ENCODE peak calls at places on chromosomes 5 and 9, in seven cellular contexts. F, K, I, H, G, U and R are unnamed samples.

GRCh38 chr5:65695896-65696295 is 26.0 kb downstream of the SGTB start:
- DNase-seq in F (no peak), K (no peak), I (no peak), H (no peak), G (no peak), U (no peak), R (no peak)

GRCh38 chr9:23554691-23555090 is 271.3 kb downstream of the ELAVL2 start:
- DNase-seq in F (no peak), K (no peak), I (no peak), H (no peak), G (no peak), U (no peak), R (no peak)

GRCh38 chr5:167633931-167634341 is 657.5 kb upstream of the WWC1 start:
- DNase-seq in F (no peak), K (no peak), I (no peak), H (no peak), G (no peak), U (no peak), R (no peak)

GRCh38 chr9:7671847-7672246 is 127.7 kb downstream of the DMAC1 start:
- DNase-seq in F (no peak), K (no peak), I (no peak), H (no peak), G (no peak), U (no peak), R (no peak)

GRCh38 chr5:41213340-41213739 is at the start of gene C6:
- DNase-seq in F (no peak), K (no peak), I (no peak), H (no peak), G (no peak), U (no peak), R (no peak)

GRCh38 chr5:139772392-139772791 is 23.2 kb upstream of the PSD2 start:
- DNase-seq in F (no peak), K (no peak), I (no peak), H (no peak), G (no peak), U (no peak), R (no peak)

GRCh38 chr9:110432253-110432652 is 94.6 kb upstream of the TXNDC8 start:
- DNase-seq in F (no peak), K (no peak), I (no peak), H (no peak), G (no peak), U (no peak), R (no peak)

GRCh38 chr5:65483474-65484346 is 2.0 kb upstream of the ADAMTS6 start:
- DNase-seq in F (no peak), K (no peak), I (no peak), H (peak), G (no peak), U (no peak), R (no peak)

GRCh38 chr9:86706391-86706790 is 240.9 kb downstream of the GAS1 start:
- DNase-seq in F (no peak), K (no peak), I (no peak), H (no peak), G (no peak), U (no peak), R (no peak)

GRCh38 chr5:10556331-10556807 is 7.5 kb upstream of the ANKRD33B start:
- DNase-seq in F (peak), K (no peak), I (no peak), H (no peak), G (no peak), U (no peak), R (no peak)

GRCh38 chr9:114499528-114499927 is 5.7 kb downstream of the WHRN start:
- DNase-seq in F (no peak), K (no peak), I (no peak), H (no peak), G (no peak), U (no peak), R (no peak)

GRCh38 chr9:16268037-16269010 is 602.1 kb downstream of the BNC2 start:
- DNase-seq in F (no peak), K (peak), I (no peak), H (no peak), G (no peak), U (no peak), R (no peak)

GRCh38 chr9:117178596-117179111 is 236.2 kb downstream of the ASTN2 start:
- DNase-seq in F (no peak), K (no peak), I (no peak), H (no peak), G (no peak), U (no peak), R (no peak)

GRCh38 chr9:69495331-69495730 is 170.3 kb downstream of the ENTREP1 start:
- DNase-seq in F (no peak), K (no peak), I (no peak), H (no peak), G (no peak), U (peak), R (no peak)

GRCh38 chr9:127730799-127731410 is 4.2 kb downstream of the TOR2A start:
- DNase-seq in F (no peak), K (peak), I (peak), H (no peak), G (no peak), U (peak), R (no peak)

GRCh38 chr5:148482196-148482595 is 98.4 kb downstream of the FBXO38 start:
- DNase-seq in F (no peak), K (no peak), I (no peak), H (no peak), G (no peak), U (no peak), R (no peak)

GRCh38 chr5:43042176-43042625 is 2.1 kb upstream of the ANXA2R start:
- DNase-seq in F (peak), K (peak), I (peak), H (peak), G (peak), U (peak), R (peak)

GRCh38 chr9:29999645-30000044 is 2384.8 kb upstream of the ACO1 start:
- DNase-seq in F (no peak), K (no peak), I (no peak), H (no peak), G (no peak), U (no peak), R (no peak)

GRCh38 chr5:59079622-59080620 is 497.0 kb downstream of the RAB3C start:
- DNase-seq in F (no peak), K (no peak), I (no peak), H (no peak), G (no peak), U (no peak), R (no peak)

GRCh38 chr9:135810806-135811575 is 96.4 kb downstream of the CAMSAP1 start:
- DNase-seq in F (no peak), K (no peak), I (no peak), H (no peak), G (no peak), U (no peak), R (no peak)

GRCh38 chr5:29469581-29469980 is 1723.9 kb upstream of the CDH6 start:
- DNase-seq in F (no peak), K (no peak), I (no peak), H (no peak), G (no peak), U (no peak), R (no peak)

GRCh38 chr5:154654484-154655375 is 100.4 kb upstream of the LARP1 start:
- DNase-seq in F (no peak), K (no peak), I (no peak), H (no peak), G (no peak), U (no peak), R (no peak)

GRCh38 chr9:3441197-3441816 is 84.5 kb downstream of the RFX3 start:
- DNase-seq in F (peak), K (peak), I (no peak), H (peak), G (no peak), U (no peak), R (no peak)

GRCh38 chr9:125755340-125755739 is 8.2 kb downstream of the PBX3 start:
- DNase-seq in F (no peak), K (no peak), I (no peak), H (no peak), G (no peak), U (no peak), R (no peak)

GRCh38 chr9:78685471-78685870 is 388.5 kb downstream of the PSAT1 start:
- DNase-seq in F (no peak), K (no peak), I (no peak), H (no peak), G (no peak), U (no peak), R (no peak)

GRCh38 chr5:146732966-146733365 is 145.6 kb downstream of the PPP2R2B start:
- DNase-seq in F (no peak), K (no peak), I (no peak), H (no peak), G (no peak), U (no peak), R (no peak)

GRCh38 chr9:13942695-13943094 is 371.2 kb downstream of the NFIB start:
- DNase-seq in F (peak), K (no peak), I (no peak), H (no peak), G (no peak), U (no peak), R (no peak)

GRCh38 chr5:156532921-156533320 is 206.0 kb downstream of the SGCD start:
- DNase-seq in F (no peak), K (no peak), I (no peak), H (no peak), G (no peak), U (no peak), R (no peak)

GRCh38 chr5:138844812-138845513 is 30.2 kb downstream of the LRRTM2 start:
- DNase-seq in F (no peak), K (no peak), I (no peak), H (no peak), G (no peak), U (no peak), R (no peak)

GRCh38 chr9:89986190-89986589 is 381.4 kb downstream of the GADD45G start:
- DNase-seq in F (no peak), K (no peak), I (no peak), H (no peak), G (no peak), U (no peak), R (no peak)

GRCh38 chr5:105428461-105429129 is 1866.0 kb upstream of the NUDT12 start:
- DNase-seq in F (no peak), K (no peak), I (no peak), H (no peak), G (no peak), U (no peak), R (no peak)

GRCh38 chr9:131837316-131837715 is 97.4 kb upstream of the RAPGEF1 start:
- DNase-seq in F (peak), K (peak), I (peak), H (no peak), G (peak), U (no peak), R (no peak)

GRCh38 chr5:150320048-150320555 is 17.4 kb upstream of the ARSI start:
- DNase-seq in F (peak), K (peak), I (peak), H (no peak), G (no peak), U (no peak), R (peak)

GRCh38 chr5:83066548-83067110 is 10.6 kb downstream of the TMEM167A start:
- DNase-seq in F (no peak), K (no peak), I (no peak), H (no peak), G (no peak), U (no peak), R (no peak)

GRCh38 chr9:34985311-34985899 is 4.1 kb upstream of the DNAJB5 start:
- DNase-seq in F (peak), K (peak), I (no peak), H (peak), G (peak), U (peak), R (peak)

GRCh38 chr9:37503736-37504135 is 18.0 kb downstream of the POLR1E start:
- DNase-seq in F (no peak), K (no peak), I (peak), H (no peak), G (no peak), U (no peak), R (no peak)

GRCh38 chr9:120109242-120109641 is 470.7 kb downstream of the CDK5RAP2 start:
- DNase-seq in F (peak), K (peak), I (no peak), H (peak), G (no peak), U (no peak), R (no peak)
- TF ChIP-seq CTCF in F (no peak), K (no peak), I (no peak), H (peak), G (no peak), U (no peak), R (no peak)

GRCh38 chr5:141882594-141883183 is 4.5 kb upstream of the PCDH1 start:
- DNase-seq in F (no peak), K (no peak), I (peak), H (no peak), G (no peak), U (no peak), R (no peak)

GRCh38 chr5:141880961-141881801 is 3.0 kb upstream of the PCDH1 start:
- DNase-seq in F (no peak), K (peak), I (peak), H (no peak), G (peak), U (peak), R (no peak)

GRCh38 chr5:141881886-141882285 is 3.7 kb upstream of the PCDH1 start:
- DNase-seq in F (no peak), K (no peak), I (peak), H (no peak), G (no peak), U (no peak), R (no peak)

GRCh38 chr5:141883184-141883947 is 5.2 kb upstream of the PCDH1 start:
- DNase-seq in F (no peak), K (peak), I (peak), H (no peak), G (peak), U (no peak), R (no peak)

DNA sequence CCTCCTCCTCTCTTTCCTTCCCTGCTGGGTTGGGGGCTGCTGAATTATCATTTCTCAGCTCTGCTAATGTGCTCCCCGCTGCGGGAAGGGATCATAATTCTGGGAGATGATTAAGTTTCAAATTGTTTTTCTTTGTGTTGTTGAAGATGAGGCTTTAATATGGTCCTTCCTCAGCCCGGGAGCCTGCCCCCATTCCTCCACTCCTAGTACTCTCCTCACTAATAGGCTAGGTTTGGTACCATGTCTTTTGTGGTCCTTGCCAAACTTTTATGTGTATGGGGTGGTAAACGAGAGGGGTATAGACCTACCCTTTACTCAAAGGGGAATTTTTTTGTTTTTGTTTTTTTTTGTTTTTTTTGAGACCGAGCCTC is 5.7 kb upstream of the PCDH1 start:
- DNase-seq in F (no peak), K (no peak), I (no peak), H (no peak), G (no peak), U (no peak), R (no peak)
- H3K4me3 ChIP-seq in F (no peak), K (no peak), I (no peak), H (no peak), G (no peak), U (no peak), R (no peak)

GRCh38 chr5:172774561-172775271 is 3.7 kb upstream of the DUSP1 start:
- DNase-seq in F (no peak), K (no peak), I (no peak), H (no peak), G (no peak), U (no peak), R (no peak)

GRCh38 chr5:172775326-172776234 is 4.6 kb upstream of the DUSP1 start:
- DNase-seq in F (no peak), K (no peak), I (no peak), H (no peak), G (peak), U (peak), R (no peak)

GRCh38 chr5:172778223-172778814 is 7.3 kb upstream of the DUSP1 start:
- DNase-seq in F (no peak), K (no peak), I (no peak), H (peak), G (no peak), U (no peak), R (no peak)

GRCh38 chr5:172777381-172778222 is 6.6 kb upstream of the DUSP1 start:
- DNase-seq in F (peak), K (peak), I (peak), H (peak), G (peak), U (peak), R (peak)

DNA sequence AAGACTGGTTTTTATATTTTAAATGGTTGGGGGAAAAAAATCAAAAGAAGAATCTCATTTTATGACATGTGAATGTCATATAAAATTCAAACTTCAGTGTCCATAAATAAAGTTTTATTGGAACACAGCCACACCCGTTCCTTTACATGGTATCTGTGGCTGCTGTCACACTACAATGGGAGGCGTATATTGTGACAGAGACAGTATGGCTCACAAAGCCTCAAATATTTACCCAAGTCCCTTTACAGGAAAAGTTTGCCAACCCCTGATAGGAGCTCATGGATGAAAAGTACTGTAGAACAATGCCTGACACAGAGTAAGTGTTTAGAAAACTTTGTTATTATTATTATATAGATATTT is 5.2 kb upstream of the DUSP1 start:
- DNase-seq in F (no peak), K (no peak), I (no peak), H (no peak), G (no peak), U (no peak), R (no peak)
- H3K27ac ChIP-seq in F (peak), K (no peak), I (no peak), H (no peak), G (peak), U (peak), R (peak)

GRCh38 chr9:122005597-122005996 is 87.5 kb downstream of the TTLL11 start:
- DNase-seq in F (peak), K (no peak), I (no peak), H (no peak), G (no peak), U (no peak), R (no peak)
- TF ChIP-seq CTCF in F (peak), K (no peak), I (no peak), H (peak), G (peak), U (no peak), R (no peak)

DNA sequence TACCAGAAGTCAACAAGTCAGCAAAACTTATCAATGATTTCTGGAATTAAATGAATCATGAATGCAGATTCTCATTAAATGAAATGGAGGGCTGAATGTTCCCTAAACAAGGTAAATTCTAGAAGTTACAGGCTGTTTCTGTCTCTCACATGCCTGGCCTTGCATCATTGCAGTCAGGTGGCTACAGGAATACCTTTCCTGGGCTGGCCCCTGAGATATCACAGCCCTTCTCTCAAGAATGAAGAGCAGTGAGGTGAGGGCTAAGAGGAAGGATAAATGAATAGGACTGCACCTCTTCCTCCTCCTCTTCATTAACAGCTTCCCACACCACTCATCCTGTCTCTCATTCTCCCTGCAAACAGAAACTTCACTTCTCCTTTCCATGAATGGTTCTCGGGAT is 22.5 kb downstream of the ARHGEF28 start:
- DNase-seq in F (no peak), K (no peak), I (no peak), H (no peak), G (no peak), U (no peak), R (no peak)
- H3K4me3 ChIP-seq in F (no peak), K (no peak), I (no peak), H (no peak), G (no peak), U (no peak), R (no peak)

DNA sequence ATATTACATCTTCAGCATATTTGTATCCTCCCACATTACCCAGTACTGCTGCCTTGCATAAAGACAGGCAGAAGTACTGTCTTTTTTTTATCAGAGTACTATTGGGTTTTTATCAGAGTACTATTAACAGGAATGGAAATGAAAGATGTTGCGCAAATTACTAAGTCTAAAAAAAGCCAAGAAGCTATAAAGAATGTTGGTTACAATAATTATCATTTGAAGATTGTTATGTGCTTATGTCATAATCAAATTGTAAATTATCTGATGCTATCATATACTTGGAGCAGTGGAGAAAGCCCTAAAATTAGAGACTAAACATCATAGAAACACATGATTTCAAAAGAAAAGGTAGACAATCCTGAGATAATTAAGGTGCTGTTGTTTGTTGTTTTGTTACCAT is 188.8 kb downstream of the CCDC192 start:
- DNase-seq in F (no peak), K (no peak), I (no peak), H (no peak), G (no peak), U (no peak), R (no peak)
- H3K27ac ChIP-seq in F (peak), K (no peak), I (no peak), H (no peak), G (no peak), U (no peak), R (no peak)

GRCh38 chr5:38382898-38383297 is 124.5 kb downstream of the EGFLAM start:
- DNase-seq in F (peak), K (peak), I (peak), H (peak), G (peak), U (peak), R (no peak)
- TF ChIP-seq CTCF in F (peak), K (peak), I (peak), H (peak), G (peak), U (peak), R (peak)

DNA sequence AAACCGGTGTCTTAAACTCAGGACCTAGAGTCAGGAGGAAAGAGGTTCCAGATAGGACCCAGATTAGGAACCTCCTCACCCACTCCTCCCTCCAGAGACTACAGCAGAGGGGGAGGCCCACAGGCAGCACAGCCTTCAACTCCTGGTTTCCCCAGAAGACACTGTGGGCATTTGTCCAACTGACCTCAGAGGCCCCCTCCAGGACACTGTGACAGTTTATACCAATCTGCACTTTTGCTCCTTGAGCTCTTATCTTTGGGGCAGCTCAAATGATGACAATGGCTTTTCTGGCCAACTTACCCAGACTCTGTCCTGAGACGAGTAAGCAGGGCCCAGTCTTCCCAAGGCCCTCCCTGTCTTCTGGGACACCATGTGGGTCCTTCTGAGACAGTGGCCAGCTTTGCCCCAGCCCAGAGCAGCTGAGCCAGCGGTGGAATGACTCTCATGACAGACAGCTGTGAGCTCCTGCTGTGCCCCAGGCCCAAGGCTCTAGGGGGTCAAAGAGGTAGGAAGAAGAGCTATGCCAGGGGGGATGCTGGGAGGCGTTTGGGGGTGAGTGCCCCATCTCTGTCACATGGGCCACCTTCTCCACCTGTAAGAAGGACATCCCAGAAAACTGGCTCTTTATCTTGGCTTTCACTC is 14.3 kb downstream of the OR2V2 start:
- DNase-seq in F (no peak), K (no peak), I (no peak), H (no peak), G (no peak), U (no peak), R (no peak)
- H3K4me3 ChIP-seq in F (peak), K (no peak), I (no peak), H (no peak), G (no peak), U (no peak), R (peak)